ENCODE peak calls at places on chromosome 18, in seven cellular contexts. One of them, this sample, is unnamed.

GRCh38 chr18:70382032-70382431 is 93.2 kb downstream of the SOCS6 start:
- ATAC-seq in Panc1: no peak
- ATAC-seq in T-cell: no peak
- ATAC-seq in left lung: no peak
- ATAC-seq in activated T-cell treated with anti-CD3 and anti-CD28 coated beads, Interleukin-2, amount 50 U/mL, for 72 hours: no peak
- ATAC-seq in stimulated activated naive CD8-positive, alpha-beta T cell treated with anti-CD3 and anti-CD28 coated beads, Interleukin-15, Interleukin-2, amounts not matched to agents 100 U/mL and 50 U/mL, for 24 hours: no peak
- ATAC-seq in foreskin keratinocyte: no peak
- ATAC-seq in this sample: no peak

GRCh38 chr18:77133920-77134496 is 1.4 kb upstream of the MBP start:
- ATAC-seq in left lung: no peak
- ATAC-seq in activated T-cell treated with anti-CD3 and anti-CD28 coated beads, Interleukin-2, amount 50 U/mL, for 72 hours: peak
- ATAC-seq in stimulated activated naive CD8-positive, alpha-beta T cell treated with anti-CD3 and anti-CD28 coated beads, Interleukin-15, Interleukin-2, amounts not matched to agents 100 U/mL and 50 U/mL, for 24 hours: no peak
- ATAC-seq in T-cell: no peak
- ATAC-seq in foreskin keratinocyte: no peak
- ATAC-seq in Panc1: peak
- ATAC-seq in this sample: no peak

GRCh38 chr18:505483-506122 is 5.1 kb upstream of the COLEC12 start:
- ATAC-seq in activated T-cell treated with anti-CD3 and anti-CD28 coated beads, Interleukin-2, amount 50 U/mL, for 72 hours: peak
- ATAC-seq in left lung: no peak
- ATAC-seq in stimulated activated naive CD8-positive, alpha-beta T cell treated with anti-CD3 and anti-CD28 coated beads, Interleukin-15, Interleukin-2, amounts not matched to agents 100 U/mL and 50 U/mL, for 24 hours: peak
- ATAC-seq in T-cell: no peak
- ATAC-seq in Panc1: no peak
- ATAC-seq in foreskin keratinocyte: no peak
- ATAC-seq in this sample: no peak

GRCh38 chr18:47830772-47831171 is 99.7 kb downstream of the SMAD2 start:
- ATAC-seq in foreskin keratinocyte: no peak
- ATAC-seq in stimulated activated naive CD8-positive, alpha-beta T cell treated with anti-CD3 and anti-CD28 coated beads, Interleukin-15, Interleukin-2, amounts not matched to agents 100 U/mL and 50 U/mL, for 24 hours: no peak
- ATAC-seq in activated T-cell treated with anti-CD3 and anti-CD28 coated beads, Interleukin-2, amount 50 U/mL, for 72 hours: no peak
- ATAC-seq in Panc1: no peak
- ATAC-seq in left lung: peak
- ATAC-seq in T-cell: no peak
- ATAC-seq in this sample: no peak

GRCh38 chr18:34909637-34910364 is 131.4 kb upstream of the MAPRE2 start:
- ATAC-seq in foreskin keratinocyte: no peak
- ATAC-seq in activated T-cell treated with anti-CD3 and anti-CD28 coated beads, Interleukin-2, amount 50 U/mL, for 72 hours: peak
- ATAC-seq in Panc1: no peak
- ATAC-seq in left lung: no peak
- ATAC-seq in T-cell: no peak
- ATAC-seq in stimulated activated naive CD8-positive, alpha-beta T cell treated with anti-CD3 and anti-CD28 coated beads, Interleukin-15, Interleukin-2, amounts not matched to agents 100 U/mL and 50 U/mL, for 24 hours: no peak
- ATAC-seq in this sample: no peak

GRCh38 chr18:25282922-25283703 is 68.9 kb downstream of the ZNF521 start:
- ATAC-seq in stimulated activated naive CD8-positive, alpha-beta T cell treated with anti-CD3 and anti-CD28 coated beads, Interleukin-15, Interleukin-2, amounts not matched to agents 100 U/mL and 50 U/mL, for 24 hours: no peak
- ATAC-seq in T-cell: no peak
- ATAC-seq in Panc1: no peak
- ATAC-seq in activated T-cell treated with anti-CD3 and anti-CD28 coated beads, Interleukin-2, amount 50 U/mL, for 72 hours: no peak
- ATAC-seq in foreskin keratinocyte: no peak
- ATAC-seq in left lung: no peak
- ATAC-seq in this sample: no peak

GRCh38 chr18:36096955-36097354 is 29.6 kb upstream of the RPRD1A start:
- ATAC-seq in Panc1: no peak
- ATAC-seq in stimulated activated naive CD8-positive, alpha-beta T cell treated with anti-CD3 and anti-CD28 coated beads, Interleukin-15, Interleukin-2, amounts not matched to agents 100 U/mL and 50 U/mL, for 24 hours: no peak
- ATAC-seq in T-cell: no peak
- ATAC-seq in foreskin keratinocyte: no peak
- ATAC-seq in activated T-cell treated with anti-CD3 and anti-CD28 coated beads, Interleukin-2, amount 50 U/mL, for 72 hours: no peak
- ATAC-seq in left lung: no peak
- ATAC-seq in this sample: no peak

GRCh38 chr18:63160172-63160995 is 159.2 kb downstream of the BCL2 start:
- ATAC-seq in activated T-cell treated with anti-CD3 and anti-CD28 coated beads, Interleukin-2, amount 50 U/mL, for 72 hours: peak
- ATAC-seq in T-cell: no peak
- ATAC-seq in left lung: no peak
- ATAC-seq in Panc1: no peak
- ATAC-seq in foreskin keratinocyte: no peak
- ATAC-seq in stimulated activated naive CD8-positive, alpha-beta T cell treated with anti-CD3 and anti-CD28 coated beads, Interleukin-15, Interleukin-2, amounts not matched to agents 100 U/mL and 50 U/mL, for 24 hours: no peak
- ATAC-seq in this sample: no peak

GRCh38 chr18:28108254-28108653 is 68.7 kb downstream of the CDH2 start:
- ATAC-seq in T-cell: no peak
- ATAC-seq in stimulated activated naive CD8-positive, alpha-beta T cell treated with anti-CD3 and anti-CD28 coated beads, Interleukin-15, Interleukin-2, amounts not matched to agents 100 U/mL and 50 U/mL, for 24 hours: no peak
- ATAC-seq in foreskin keratinocyte: no peak
- ATAC-seq in left lung: no peak
- ATAC-seq in Panc1: no peak
- ATAC-seq in activated T-cell treated with anti-CD3 and anti-CD28 coated beads, Interleukin-2, amount 50 U/mL, for 72 hours: no peak
- ATAC-seq in this sample: no peak

GRCh38 chr18:9348079-9348671 is 13.6 kb downstream of the TWSG1 start:
- ATAC-seq in stimulated activated naive CD8-positive, alpha-beta T cell treated with anti-CD3 and anti-CD28 coated beads, Interleukin-15, Interleukin-2, amounts not matched to agents 100 U/mL and 50 U/mL, for 24 hours: peak
- ATAC-seq in activated T-cell treated with anti-CD3 and anti-CD28 coated beads, Interleukin-2, amount 50 U/mL, for 72 hours: no peak
- ATAC-seq in Panc1: peak
- ATAC-seq in left lung: peak
- ATAC-seq in foreskin keratinocyte: no peak
- ATAC-seq in T-cell: no peak
- ATAC-seq in this sample: peak

GRCh38 chr18:63534615-63535014 is 7.6 kb upstream of the SERPINB12 start:
- ATAC-seq in left lung: no peak
- ATAC-seq in T-cell: no peak
- ATAC-seq in activated T-cell treated with anti-CD3 and anti-CD28 coated beads, Interleukin-2, amount 50 U/mL, for 72 hours: peak
- ATAC-seq in Panc1: no peak
- ATAC-seq in foreskin keratinocyte: no peak
- ATAC-seq in stimulated activated naive CD8-positive, alpha-beta T cell treated with anti-CD3 and anti-CD28 coated beads, Interleukin-15, Interleukin-2, amounts not matched to agents 100 U/mL and 50 U/mL, for 24 hours: no peak
- ATAC-seq in this sample: no peak

GRCh38 chr18:54117853-54118773 is 106.4 kb downstream of the MBD2 start:
- ATAC-seq in foreskin keratinocyte: no peak
- ATAC-seq in left lung: no peak
- ATAC-seq in Panc1: no peak
- ATAC-seq in T-cell: no peak
- ATAC-seq in stimulated activated naive CD8-positive, alpha-beta T cell treated with anti-CD3 and anti-CD28 coated beads, Interleukin-15, Interleukin-2, amounts not matched to agents 100 U/mL and 50 U/mL, for 24 hours: no peak
- ATAC-seq in activated T-cell treated with anti-CD3 and anti-CD28 coated beads, Interleukin-2, amount 50 U/mL, for 72 hours: no peak
- ATAC-seq in this sample: no peak

GRCh38 chr18:51559198-51559901 is 361.9 kb upstream of the MEX3C start:
- ATAC-seq in stimulated activated naive CD8-positive, alpha-beta T cell treated with anti-CD3 and anti-CD28 coated beads, Interleukin-15, Interleukin-2, amounts not matched to agents 100 U/mL and 50 U/mL, for 24 hours: no peak
- ATAC-seq in foreskin keratinocyte: no peak
- ATAC-seq in Panc1: no peak
- ATAC-seq in left lung: no peak
- ATAC-seq in T-cell: no peak
- ATAC-seq in activated T-cell treated with anti-CD3 and anti-CD28 coated beads, Interleukin-2, amount 50 U/mL, for 72 hours: no peak
- ATAC-seq in this sample: no peak

GRCh38 chr18:48706630-48707206 is 167.9 kb downstream of the CTIF start:
- ATAC-seq in Panc1: no peak
- ATAC-seq in left lung: no peak
- ATAC-seq in stimulated activated naive CD8-positive, alpha-beta T cell treated with anti-CD3 and anti-CD28 coated beads, Interleukin-15, Interleukin-2, amounts not matched to agents 100 U/mL and 50 U/mL, for 24 hours: no peak
- ATAC-seq in foreskin keratinocyte: no peak
- ATAC-seq in activated T-cell treated with anti-CD3 and anti-CD28 coated beads, Interleukin-2, amount 50 U/mL, for 72 hours: no peak
- ATAC-seq in T-cell: no peak
- ATAC-seq in this sample: no peak

GRCh38 chr18:59469463-59470180 is 110.6 kb upstream of the LMAN1 start:
- ATAC-seq in activated T-cell treated with anti-CD3 and anti-CD28 coated beads, Interleukin-2, amount 50 U/mL, for 72 hours: no peak
- ATAC-seq in foreskin keratinocyte: peak
- ATAC-seq in Panc1: no peak
- ATAC-seq in T-cell: no peak
- ATAC-seq in left lung: peak
- ATAC-seq in stimulated activated naive CD8-positive, alpha-beta T cell treated with anti-CD3 and anti-CD28 coated beads, Interleukin-15, Interleukin-2, amounts not matched to agents 100 U/mL and 50 U/mL, for 24 hours: no peak
- ATAC-seq in this sample: no peak

GRCh38 chr18:808502-808901 is 3.5 kb downstream of the YES1 start:
- ATAC-seq in foreskin keratinocyte: no peak
- ATAC-seq in left lung: no peak
- ATAC-seq in stimulated activated naive CD8-positive, alpha-beta T cell treated with anti-CD3 and anti-CD28 coated beads, Interleukin-15, Interleukin-2, amounts not matched to agents 100 U/mL and 50 U/mL, for 24 hours: no peak
- ATAC-seq in activated T-cell treated with anti-CD3 and anti-CD28 coated beads, Interleukin-2, amount 50 U/mL, for 72 hours: no peak
- ATAC-seq in Panc1: no peak
- ATAC-seq in T-cell: no peak
- ATAC-seq in this sample: no peak

GRCh38 chr18:1559563-1559962 is 654.9 kb downstream of the ADCYAP1 start:
- ATAC-seq in T-cell: no peak
- ATAC-seq in activated T-cell treated with anti-CD3 and anti-CD28 coated beads, Interleukin-2, amount 50 U/mL, for 72 hours: no peak
- ATAC-seq in left lung: peak
- ATAC-seq in Panc1: no peak
- ATAC-seq in foreskin keratinocyte: no peak
- ATAC-seq in stimulated activated naive CD8-positive, alpha-beta T cell treated with anti-CD3 and anti-CD28 coated beads, Interleukin-15, Interleukin-2, amounts not matched to agents 100 U/mL and 50 U/mL, for 24 hours: no peak
- ATAC-seq in this sample: no peak

GRCh38 chr18:56709463-56709862 is 58.3 kb downstream of the WDR7 start:
- ATAC-seq in activated T-cell treated with anti-CD3 and anti-CD28 coated beads, Interleukin-2, amount 50 U/mL, for 72 hours: peak
- ATAC-seq in T-cell: peak
- ATAC-seq in stimulated activated naive CD8-positive, alpha-beta T cell treated with anti-CD3 and anti-CD28 coated beads, Interleukin-15, Interleukin-2, amounts not matched to agents 100 U/mL and 50 U/mL, for 24 hours: peak
- ATAC-seq in Panc1: peak
- ATAC-seq in left lung: peak
- ATAC-seq in foreskin keratinocyte: peak
- ATAC-seq in this sample: peak

GRCh38 chr18:74069178-74070050 is 78.2 kb downstream of the FBXO15 start:
- ATAC-seq in stimulated activated naive CD8-positive, alpha-beta T cell treated with anti-CD3 and anti-CD28 coated beads, Interleukin-15, Interleukin-2, amounts not matched to agents 100 U/mL and 50 U/mL, for 24 hours: no peak
- ATAC-seq in Panc1: no peak
- ATAC-seq in foreskin keratinocyte: no peak
- ATAC-seq in activated T-cell treated with anti-CD3 and anti-CD28 coated beads, Interleukin-2, amount 50 U/mL, for 72 hours: no peak
- ATAC-seq in T-cell: no peak
- ATAC-seq in left lung: peak
- ATAC-seq in this sample: no peak

GRCh38 chr18:55477537-55478300 is 110.3 kb downstream of the TCF4 start:
- ATAC-seq in left lung: peak
- ATAC-seq in activated T-cell treated with anti-CD3 and anti-CD28 coated beads, Interleukin-2, amount 50 U/mL, for 72 hours: peak
- ATAC-seq in foreskin keratinocyte: peak
- ATAC-seq in stimulated activated naive CD8-positive, alpha-beta T cell treated with anti-CD3 and anti-CD28 coated beads, Interleukin-15, Interleukin-2, amounts not matched to agents 100 U/mL and 50 U/mL, for 24 hours: peak
- ATAC-seq in Panc1: peak
- ATAC-seq in T-cell: peak
- ATAC-seq in this sample: peak

GRCh38 chr18:51921862-51922261 is 418.1 kb upstream of the DCC start:
- ATAC-seq in activated T-cell treated with anti-CD3 and anti-CD28 coated beads, Interleukin-2, amount 50 U/mL, for 72 hours: no peak
- ATAC-seq in left lung: no peak
- ATAC-seq in T-cell: no peak
- ATAC-seq in Panc1: no peak
- ATAC-seq in foreskin keratinocyte: no peak
- ATAC-seq in stimulated activated naive CD8-positive, alpha-beta T cell treated with anti-CD3 and anti-CD28 coated beads, Interleukin-15, Interleukin-2, amounts not matched to agents 100 U/mL and 50 U/mL, for 24 hours: no peak
- ATAC-seq in this sample: no peak

GRCh38 chr18:62683935-62684334 is 31.4 kb upstream of the PHLPP1 start:
- ATAC-seq in activated T-cell treated with anti-CD3 and anti-CD28 coated beads, Interleukin-2, amount 50 U/mL, for 72 hours: no peak
- ATAC-seq in T-cell: no peak
- ATAC-seq in left lung: no peak
- ATAC-seq in Panc1: no peak
- ATAC-seq in foreskin keratinocyte: no peak
- ATAC-seq in stimulated activated naive CD8-positive, alpha-beta T cell treated with anti-CD3 and anti-CD28 coated beads, Interleukin-15, Interleukin-2, amounts not matched to agents 100 U/mL and 50 U/mL, for 24 hours: no peak
- ATAC-seq in this sample: no peak

GRCh38 chr18:50091495-50092249 is 103.3 kb downstream of the MYO5B start:
- ATAC-seq in stimulated activated naive CD8-positive, alpha-beta T cell treated with anti-CD3 and anti-CD28 coated beads, Interleukin-15, Interleukin-2, amounts not matched to agents 100 U/mL and 50 U/mL, for 24 hours: no peak
- ATAC-seq in activated T-cell treated with anti-CD3 and anti-CD28 coated beads, Interleukin-2, amount 50 U/mL, for 72 hours: no peak
- ATAC-seq in left lung: no peak
- ATAC-seq in foreskin keratinocyte: no peak
- ATAC-seq in Panc1: no peak
- ATAC-seq in T-cell: no peak
- ATAC-seq in this sample: no peak

GRCh38 chr18:48546411-48546810 is 7.6 kb downstream of the CTIF start:
- ATAC-seq in activated T-cell treated with anti-CD3 and anti-CD28 coated beads, Interleukin-2, amount 50 U/mL, for 72 hours: no peak
- ATAC-seq in left lung: no peak
- ATAC-seq in Panc1: no peak
- ATAC-seq in T-cell: no peak
- ATAC-seq in foreskin keratinocyte: peak
- ATAC-seq in stimulated activated naive CD8-positive, alpha-beta T cell treated with anti-CD3 and anti-CD28 coated beads, Interleukin-15, Interleukin-2, amounts not matched to agents 100 U/mL and 50 U/mL, for 24 hours: no peak
- ATAC-seq in this sample: peak

GRCh38 chr18:58639751-58640427 is 11.0 kb upstream of the ALPK2 start:
- ATAC-seq in foreskin keratinocyte: peak
- ATAC-seq in stimulated activated naive CD8-positive, alpha-beta T cell treated with anti-CD3 and anti-CD28 coated beads, Interleukin-15, Interleukin-2, amounts not matched to agents 100 U/mL and 50 U/mL, for 24 hours: peak
- ATAC-seq in T-cell: no peak
- ATAC-seq in activated T-cell treated with anti-CD3 and anti-CD28 coated beads, Interleukin-2, amount 50 U/mL, for 72 hours: peak
- ATAC-seq in Panc1: no peak
- ATAC-seq in left lung: peak
- ATAC-seq in this sample: no peak

GRCh38 chr18:72863754-72864153 is 4.0 kb downstream of the NETO1 start:
- ATAC-seq in stimulated activated naive CD8-positive, alpha-beta T cell treated with anti-CD3 and anti-CD28 coated beads, Interleukin-15, Interleukin-2, amounts not matched to agents 100 U/mL and 50 U/mL, for 24 hours: no peak
- ATAC-seq in T-cell: no peak
- ATAC-seq in left lung: no peak
- ATAC-seq in Panc1: no peak
- ATAC-seq in activated T-cell treated with anti-CD3 and anti-CD28 coated beads, Interleukin-2, amount 50 U/mL, for 72 hours: no peak
- ATAC-seq in foreskin keratinocyte: no peak
- ATAC-seq in this sample: no peak

GRCh38 chr18:323253-323622 is 55.4 kb upstream of the THOC1 start:
- ATAC-seq in T-cell: no peak
- ATAC-seq in left lung: peak
- ATAC-seq in stimulated activated naive CD8-positive, alpha-beta T cell treated with anti-CD3 and anti-CD28 coated beads, Interleukin-15, Interleukin-2, amounts not matched to agents 100 U/mL and 50 U/mL, for 24 hours: no peak
- ATAC-seq in Panc1: no peak
- ATAC-seq in foreskin keratinocyte: no peak
- ATAC-seq in activated T-cell treated with anti-CD3 and anti-CD28 coated beads, Interleukin-2, amount 50 U/mL, for 72 hours: peak
- ATAC-seq in this sample: peak

GRCh38 chr18:23650963-23651927 is 11.5 kb downstream of the ANKRD29 start:
- ATAC-seq in left lung: peak
- ATAC-seq in Panc1: no peak
- ATAC-seq in activated T-cell treated with anti-CD3 and anti-CD28 coated beads, Interleukin-2, amount 50 U/mL, for 72 hours: no peak
- ATAC-seq in T-cell: no peak
- ATAC-seq in stimulated activated naive CD8-positive, alpha-beta T cell treated with anti-CD3 and anti-CD28 coated beads, Interleukin-15, Interleukin-2, amounts not matched to agents 100 U/mL and 50 U/mL, for 24 hours: no peak
- ATAC-seq in foreskin keratinocyte: peak
- ATAC-seq in this sample: peak

GRCh38 chr18:48954837-48955527 is 4.2 kb upstream of the SMAD7 start:
- ATAC-seq in T-cell: no peak
- ATAC-seq in foreskin keratinocyte: peak
- ATAC-seq in activated T-cell treated with anti-CD3 and anti-CD28 coated beads, Interleukin-2, amount 50 U/mL, for 72 hours: no peak
- ATAC-seq in stimulated activated naive CD8-positive, alpha-beta T cell treated with anti-CD3 and anti-CD28 coated beads, Interleukin-15, Interleukin-2, amounts not matched to agents 100 U/mL and 50 U/mL, for 24 hours: no peak
- ATAC-seq in Panc1: no peak
- ATAC-seq in left lung: no peak
- ATAC-seq in this sample: no peak

GRCh38 chr18:2907459-2908145 is 60.8 kb downstream of the EMILIN2 start:
- ATAC-seq in T-cell: peak
- ATAC-seq in foreskin keratinocyte: no peak
- ATAC-seq in left lung: peak
- ATAC-seq in activated T-cell treated with anti-CD3 and anti-CD28 coated beads, Interleukin-2, amount 50 U/mL, for 72 hours: peak
- ATAC-seq in Panc1: peak
- ATAC-seq in stimulated activated naive CD8-positive, alpha-beta T cell treated with anti-CD3 and anti-CD28 coated beads, Interleukin-15, Interleukin-2, amounts not matched to agents 100 U/mL and 50 U/mL, for 24 hours: peak
- ATAC-seq in this sample: peak

GRCh38 chr18:26440644-26441043 is 107.7 kb downstream of the KCTD1 start:
- ATAC-seq in T-cell: no peak
- ATAC-seq in left lung: peak
- ATAC-seq in foreskin keratinocyte: peak
- ATAC-seq in activated T-cell treated with anti-CD3 and anti-CD28 coated beads, Interleukin-2, amount 50 U/mL, for 72 hours: no peak
- ATAC-seq in stimulated activated naive CD8-positive, alpha-beta T cell treated with anti-CD3 and anti-CD28 coated beads, Interleukin-15, Interleukin-2, amounts not matched to agents 100 U/mL and 50 U/mL, for 24 hours: no peak
- ATAC-seq in Panc1: no peak
- ATAC-seq in this sample: no peak